ENCODE peak calls at places on chromosomes 4 and X, in four cellular contexts. One of them, this sample, is unnamed.

GRCh38 chr4:5824227-5824626 is 68.7 kb downstream of the CRMP1 start:
- DNase-seq in AG09309: no peak
- DNase-seq in activated CD4-positive, alpha-beta T cell treated with anti-CD3 and anti-CD28 coated beads, Interleukin-2, amount 10 ng/mL, durations not matched to agents 7 days and 5 days: no peak
- DNase-seq in DMS153: no peak
- DNase-seq in this sample: no peak

GRCh38 chrX:41180194-41180902 is 95.1 kb downstream of the USP9X start:
- DNase-seq in AG09309: peak
- DNase-seq in activated CD4-positive, alpha-beta T cell treated with anti-CD3 and anti-CD28 coated beads, Interleukin-2, amount 10 ng/mL, durations not matched to agents 7 days and 5 days: peak
- DNase-seq in DMS153: no peak
- DNase-seq in this sample: no peak

GRCh38 chr4:150385606-150386005 is 196.3 kb upstream of the MAB21L2 start:
- DNase-seq in AG09309: peak
- DNase-seq in activated CD4-positive, alpha-beta T cell treated with anti-CD3 and anti-CD28 coated beads, Interleukin-2, amount 10 ng/mL, durations not matched to agents 7 days and 5 days: no peak
- DNase-seq in DMS153: no peak
- DNase-seq in this sample: no peak

GRCh38 chrX:21873063-21873785 is 17.4 kb downstream of the YY2 start:
- DNase-seq in AG09309: no peak
- DNase-seq in activated CD4-positive, alpha-beta T cell treated with anti-CD3 and anti-CD28 coated beads, Interleukin-2, amount 10 ng/mL, durations not matched to agents 7 days and 5 days: no peak
- DNase-seq in DMS153: no peak
- DNase-seq in this sample: no peak

GRCh38 chrX:77446029-77446585 is 1.1 kb upstream of the FGF16 start:
- DNase-seq in AG09309: no peak
- DNase-seq in activated CD4-positive, alpha-beta T cell treated with anti-CD3 and anti-CD28 coated beads, Interleukin-2, amount 10 ng/mL, durations not matched to agents 7 days and 5 days: no peak
- DNase-seq in DMS153: no peak
- DNase-seq in this sample: no peak

GRCh38 chr4:89023140-89023539 is 33.8 kb downstream of the FAM13A start:
- DNase-seq in AG09309: no peak
- DNase-seq in activated CD4-positive, alpha-beta T cell treated with anti-CD3 and anti-CD28 coated beads, Interleukin-2, amount 10 ng/mL, durations not matched to agents 7 days and 5 days: no peak
- DNase-seq in DMS153: no peak
- DNase-seq in this sample: no peak

GRCh38 chr4:14184265-14184664 is 556.7 kb upstream of the BOD1L1 start:
- DNase-seq in AG09309: peak
- DNase-seq in activated CD4-positive, alpha-beta T cell treated with anti-CD3 and anti-CD28 coated beads, Interleukin-2, amount 10 ng/mL, durations not matched to agents 7 days and 5 days: no peak
- DNase-seq in DMS153: no peak
- DNase-seq in this sample: no peak

GRCh38 chr4:76458829-76459228 is 23.8 kb downstream of the SHROOM3 start:
- DNase-seq in AG09309: no peak
- DNase-seq in activated CD4-positive, alpha-beta T cell treated with anti-CD3 and anti-CD28 coated beads, Interleukin-2, amount 10 ng/mL, durations not matched to agents 7 days and 5 days: no peak
- DNase-seq in DMS153: no peak
- DNase-seq in this sample: no peak

GRCh38 chr4:3676196-3676595 is 90.0 kb upstream of the ADRA2C start:
- DNase-seq in AG09309: no peak
- DNase-seq in activated CD4-positive, alpha-beta T cell treated with anti-CD3 and anti-CD28 coated beads, Interleukin-2, amount 10 ng/mL, durations not matched to agents 7 days and 5 days: no peak
- DNase-seq in DMS153: no peak
- DNase-seq in this sample: no peak

GRCh38 chr4:124279741-124280140 is 432.8 kb downstream of the ANKRD50 start:
- DNase-seq in AG09309: no peak
- DNase-seq in activated CD4-positive, alpha-beta T cell treated with anti-CD3 and anti-CD28 coated beads, Interleukin-2, amount 10 ng/mL, durations not matched to agents 7 days and 5 days: no peak
- DNase-seq in DMS153: peak
- DNase-seq in this sample: no peak

GRCh38 chr4:89538171-89538570 is 230.6 kb upstream of the GPRIN3 start:
- DNase-seq in AG09309: no peak
- DNase-seq in activated CD4-positive, alpha-beta T cell treated with anti-CD3 and anti-CD28 coated beads, Interleukin-2, amount 10 ng/mL, durations not matched to agents 7 days and 5 days: no peak
- DNase-seq in DMS153: no peak
- DNase-seq in this sample: no peak

GRCh38 chrX:119654112-119654531 is 38.8 kb downstream of the SEPTIN6 start:
- DNase-seq in AG09309: no peak
- DNase-seq in activated CD4-positive, alpha-beta T cell treated with anti-CD3 and anti-CD28 coated beads, Interleukin-2, amount 10 ng/mL, durations not matched to agents 7 days and 5 days: no peak
- DNase-seq in DMS153: no peak
- DNase-seq in this sample: peak

GRCh38 chr4:45638641-45639040 is 485.2 kb downstream of the GABRG1 start:
- DNase-seq in AG09309: no peak
- DNase-seq in activated CD4-positive, alpha-beta T cell treated with anti-CD3 and anti-CD28 coated beads, Interleukin-2, amount 10 ng/mL, durations not matched to agents 7 days and 5 days: no peak
- DNase-seq in DMS153: no peak
- DNase-seq in this sample: no peak

GRCh38 chrX:117645639-117646038 is 471.0 kb downstream of the KLHL13 start:
- DNase-seq in AG09309: no peak
- DNase-seq in activated CD4-positive, alpha-beta T cell treated with anti-CD3 and anti-CD28 coated beads, Interleukin-2, amount 10 ng/mL, durations not matched to agents 7 days and 5 days: no peak
- DNase-seq in DMS153: no peak
- DNase-seq in this sample: no peak

GRCh38 chrX:93428497-93428896 is 244.9 kb downstream of the NAP1L3 start:
- DNase-seq in AG09309: no peak
- DNase-seq in activated CD4-positive, alpha-beta T cell treated with anti-CD3 and anti-CD28 coated beads, Interleukin-2, amount 10 ng/mL, durations not matched to agents 7 days and 5 days: no peak
- DNase-seq in DMS153: no peak
- DNase-seq in this sample: no peak

GRCh38 chr4:88257726-88258125 is 26.6 kb downstream of the PPM1K start:
- DNase-seq in AG09309: no peak
- DNase-seq in activated CD4-positive, alpha-beta T cell treated with anti-CD3 and anti-CD28 coated beads, Interleukin-2, amount 10 ng/mL, durations not matched to agents 7 days and 5 days: no peak
- DNase-seq in DMS153: no peak
- DNase-seq in this sample: no peak